ENCODE peak calls at places on chromosomes 1 and 21, in six cellular contexts. One of them, this sample, is unnamed.

GRCh38 chr21:29481641-29482040 is 182.9 kb downstream of the BACH1 start:
- DNase-seq in heart left ventricle: no peak
- DNase-seq in MM.1S: no peak
- DNase-seq in CD8-positive, alpha-beta T cell: no peak
- DNase-seq in fibroblast of mammary gland: peak; percentile 19
- DNase-seq in cardiac fibroblast: peak; percentile 31
- DNase-seq in this sample: no peak

GRCh38 chr1:156413310-156414246 is 44.6 kb downstream of the RHBG start:
- DNase-seq in heart left ventricle: no peak
- DNase-seq in MM.1S: no peak
- DNase-seq in CD8-positive, alpha-beta T cell: no peak
- DNase-seq in fibroblast of mammary gland: no peak
- DNase-seq in cardiac fibroblast: no peak
- DNase-seq in this sample: no peak

GRCh38 chr21:45357436-45358260 is 47.3 kb upstream of the COL18A1 start:
- DNase-seq in heart left ventricle: peak; percentile 77
- DNase-seq in MM.1S: no peak
- DNase-seq in CD8-positive, alpha-beta T cell: no peak
- DNase-seq in fibroblast of mammary gland: peak; percentile 49
- DNase-seq in cardiac fibroblast: peak; percentile 44
- DNase-seq in this sample: no peak

GRCh38 chr1:204975568-204976235 is 67.3 kb upstream of the CNTN2 start:
- DNase-seq in heart left ventricle: peak; percentile 45
- DNase-seq in MM.1S: peak; percentile 53
- DNase-seq in CD8-positive, alpha-beta T cell: peak; percentile 16
- DNase-seq in fibroblast of mammary gland: peak; percentile 41
- DNase-seq in cardiac fibroblast: peak; percentile 61
- DNase-seq in this sample: no peak

GRCh38 chr1:209207701-209208286 is 375.7 kb upstream of the CAMK1G start:
- DNase-seq in heart left ventricle: peak; percentile 63
- DNase-seq in MM.1S: peak; percentile 88
- DNase-seq in CD8-positive, alpha-beta T cell: no peak
- DNase-seq in fibroblast of mammary gland: peak; percentile 61
- DNase-seq in cardiac fibroblast: peak; percentile 76
- DNase-seq in this sample: peak; percentile 30

GRCh38 chr1:207362962-207363858 is 41.7 kb downstream of the CD55 start:
- DNase-seq in heart left ventricle: no peak
- DNase-seq in MM.1S: no peak
- DNase-seq in CD8-positive, alpha-beta T cell: no peak
- DNase-seq in fibroblast of mammary gland: peak; percentile 35
- DNase-seq in cardiac fibroblast: peak; percentile 64
- DNase-seq in this sample: no peak

GRCh38 chr21:36486246-36486645 is 6.3 kb upstream of the CLDN14 start:
- DNase-seq in heart left ventricle: no peak
- DNase-seq in MM.1S: no peak
- DNase-seq in CD8-positive, alpha-beta T cell: no peak
- DNase-seq in fibroblast of mammary gland: no peak
- DNase-seq in cardiac fibroblast: no peak
- DNase-seq in this sample: no peak

GRCh38 chr1:52629021-52629643 is 3.8 kb upstream of the SHISAL2A start:
- DNase-seq in heart left ventricle: no peak
- DNase-seq in MM.1S: no peak
- DNase-seq in CD8-positive, alpha-beta T cell: no peak
- DNase-seq in fibroblast of mammary gland: peak; percentile 1
- DNase-seq in cardiac fibroblast: no peak
- DNase-seq in this sample: no peak

GRCh38 chr21:34635307-34635706 is 20.4 kb upstream of the RCAN1 start:
- DNase-seq in heart left ventricle: no peak
- DNase-seq in MM.1S: no peak
- DNase-seq in CD8-positive, alpha-beta T cell: no peak
- DNase-seq in fibroblast of mammary gland: no peak
- DNase-seq in cardiac fibroblast: no peak
- DNase-seq in this sample: no peak
- TF ChIP-seq CTCF in heart left ventricle: peak; percentile 36
- TF ChIP-seq CTCF in MM.1S: peak; percentile 57
- TF ChIP-seq CTCF in CD8-positive, alpha-beta T cell: peak; percentile 48
- TF ChIP-seq CTCF in fibroblast of mammary gland: peak; percentile 47
- TF ChIP-seq CTCF in cardiac fibroblast: peak; percentile 19
- TF ChIP-seq CTCF in this sample: peak; percentile 56

GRCh38 chr1:89198081-89198480 is 661 bp downstream of the GBP4 start:
- DNase-seq in heart left ventricle: no peak
- DNase-seq in MM.1S: no peak
- DNase-seq in CD8-positive, alpha-beta T cell: no peak
- DNase-seq in fibroblast of mammary gland: no peak
- DNase-seq in cardiac fibroblast: peak; percentile 9
- DNase-seq in this sample: no peak
- H3K4me3 ChIP-seq in heart left ventricle: peak overlapping the region; percentile 66
- H3K4me3 ChIP-seq in MM.1S: no peak overlapping the region
- H3K4me3 ChIP-seq in CD8-positive, alpha-beta T cell: peak overlapping the region; percentile 70
- H3K4me3 ChIP-seq in fibroblast of mammary gland: no peak overlapping the region
- H3K4me3 ChIP-seq in cardiac fibroblast: peak overlapping the region; percentile 51
- H3K4me3 ChIP-seq in this sample: no peak overlapping the region

GRCh38 chr1:29456685-29457084 is 220.4 kb downstream of the PTPRU start:
- DNase-seq in heart left ventricle: no peak
- DNase-seq in MM.1S: no peak
- DNase-seq in CD8-positive, alpha-beta T cell: no peak
- DNase-seq in fibroblast of mammary gland: no peak
- DNase-seq in cardiac fibroblast: no peak
- DNase-seq in this sample: no peak

GRCh38 chr1:29452463-29453230 is 216.3 kb downstream of the PTPRU start:
- DNase-seq in heart left ventricle: no peak
- DNase-seq in MM.1S: no peak
- DNase-seq in CD8-positive, alpha-beta T cell: no peak
- DNase-seq in fibroblast of mammary gland: no peak
- DNase-seq in cardiac fibroblast: no peak
- DNase-seq in this sample: no peak

GRCh38 chr1:29455781-29456180 is 219.5 kb downstream of the PTPRU start:
- DNase-seq in heart left ventricle: no peak
- DNase-seq in MM.1S: no peak
- DNase-seq in CD8-positive, alpha-beta T cell: no peak
- DNase-seq in fibroblast of mammary gland: no peak
- DNase-seq in cardiac fibroblast: no peak
- DNase-seq in this sample: no peak

GRCh38 chr1:29454616-29455380 is 218.5 kb downstream of the PTPRU start:
- DNase-seq in heart left ventricle: no peak
- DNase-seq in MM.1S: no peak
- DNase-seq in CD8-positive, alpha-beta T cell: no peak
- DNase-seq in fibroblast of mammary gland: no peak
- DNase-seq in cardiac fibroblast: no peak
- DNase-seq in this sample: no peak

GRCh38 chr1:29453502-29454240 is 217.3 kb downstream of the PTPRU start:
- DNase-seq in heart left ventricle: no peak
- DNase-seq in MM.1S: peak; percentile 24
- DNase-seq in CD8-positive, alpha-beta T cell: no peak
- DNase-seq in fibroblast of mammary gland: peak; percentile 53
- DNase-seq in cardiac fibroblast: peak; percentile 80
- DNase-seq in this sample: peak; percentile 5
- TF ChIP-seq CTCF in heart left ventricle: peak; percentile 21
- TF ChIP-seq CTCF in MM.1S: no peak
- TF ChIP-seq CTCF in CD8-positive, alpha-beta T cell: no peak
- TF ChIP-seq CTCF in fibroblast of mammary gland: peak; percentile 20
- TF ChIP-seq CTCF in cardiac fibroblast: no peak
- TF ChIP-seq CTCF in this sample: peak; percentile 51

DNA sequence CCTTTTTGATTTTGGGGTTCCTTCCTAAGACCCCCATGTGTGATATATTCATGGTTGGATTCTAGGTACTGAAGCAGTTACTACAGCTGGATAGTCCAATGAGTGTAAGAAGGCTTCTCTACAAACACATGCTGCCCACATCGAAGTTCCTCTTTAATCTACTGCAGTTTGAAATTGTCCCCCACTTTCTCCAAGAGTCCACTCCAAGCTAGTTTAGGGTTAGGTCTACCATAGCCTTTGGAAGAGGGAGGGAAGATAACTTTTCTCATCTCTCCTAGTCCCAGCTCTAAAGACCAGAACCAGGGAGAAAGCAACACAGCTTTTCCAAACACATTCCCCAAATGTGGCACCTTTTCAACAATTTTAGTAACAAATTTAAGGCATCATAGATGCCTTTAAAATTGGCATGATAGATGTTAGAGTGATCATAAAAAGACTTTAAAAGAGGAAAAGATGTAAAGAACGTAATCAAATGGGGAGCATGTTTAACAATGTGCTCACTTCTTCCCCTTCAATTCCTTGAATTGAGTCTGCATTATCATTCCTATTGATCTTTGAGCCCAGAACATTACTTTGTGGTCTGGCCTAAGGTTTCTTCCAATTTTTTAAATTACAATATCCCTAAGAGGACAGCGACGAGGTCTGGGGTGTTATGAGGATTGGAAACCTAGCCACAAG is 1.0 kb upstream of the EXO1 start:
- DNase-seq in heart left ventricle: no peak
- DNase-seq in MM.1S: no peak
- DNase-seq in CD8-positive, alpha-beta T cell: no peak
- DNase-seq in fibroblast of mammary gland: no peak
- DNase-seq in cardiac fibroblast: no peak
- DNase-seq in this sample: no peak
- H3K4me3 ChIP-seq in heart left ventricle: peak overlapping the region; percentile 76
- H3K4me3 ChIP-seq in MM.1S: peak overlapping the region; percentile 98
- H3K4me3 ChIP-seq in CD8-positive, alpha-beta T cell: peak overlapping the region; percentile 100
- H3K4me3 ChIP-seq in fibroblast of mammary gland: peak overlapping the region; percentile 95
- H3K4me3 ChIP-seq in cardiac fibroblast: peak overlapping the region; percentile 96
- H3K4me3 ChIP-seq in this sample: peak overlapping the region; percentile 91

GRCh38 chr1:189678779-189679178 is 798.9 kb downstream of the BRINP3 start:
- DNase-seq in heart left ventricle: no peak
- DNase-seq in MM.1S: no peak
- DNase-seq in CD8-positive, alpha-beta T cell: no peak
- DNase-seq in fibroblast of mammary gland: no peak
- DNase-seq in cardiac fibroblast: peak; percentile 4
- DNase-seq in this sample: no peak
- TF ChIP-seq CTCF in heart left ventricle: no peak
- TF ChIP-seq CTCF in MM.1S: peak; percentile 13
- TF ChIP-seq CTCF in CD8-positive, alpha-beta T cell: no peak
- TF ChIP-seq CTCF in fibroblast of mammary gland: no peak
- TF ChIP-seq CTCF in cardiac fibroblast: no peak
- TF ChIP-seq CTCF in this sample: peak; percentile 32